ENCODE peak calls at places on chromosomes 11 and 22, in seven cellular contexts. E, R, U, Q, L, N and J are unnamed samples.

GRCh38 chr11:45289369-45289768 is 3.2 kb upstream of the SYT13 start:
- DNase-seq in E (peak; percentile 36), R (no peak), L (no peak), N (no peak), U (peak; percentile 5), Q (no peak), J (peak; percentile 29)

GRCh38 chr22:44891791-44892190 is 118.0 kb downstream of the PHF21B start:
- DNase-seq in Q (no peak), U (no peak), R (no peak), L (no peak), E (no peak), N (no peak), J (no peak)

GRCh38 chr11:45343988-45344387 is 57.8 kb upstream of the SYT13 start:
- DNase-seq in L (no peak), E (no peak), N (no peak), R (no peak), U (no peak), Q (no peak), J (no peak)

GRCh38 chr11:79062814-79063762 is 377.7 kb downstream of the TENM4 start:
- DNase-seq in R (peak; percentile 47), Q (no peak), L (peak; percentile 13), N (no peak), E (peak; percentile 48), U (no peak), J (no peak)

GRCh38 chr11:45087301-45087700 is 59.1 kb upstream of the PRDM11 start:
- DNase-seq in U (no peak), L (no peak), R (no peak), N (no peak), E (no peak), Q (peak; percentile 58), J (no peak)

GRCh38 chr11:44208976-44209603 is 100.8 kb downstream of the ALX4 start:
- DNase-seq in Q (no peak), L (no peak), E (no peak), N (no peak), R (no peak), U (no peak), J (no peak)

GRCh38 chr11:38553033-38553432 is 1955.0 kb upstream of the RAG2 start:
- DNase-seq in Q (no peak), R (no peak), U (no peak), E (no peak), L (no peak), N (no peak), J (no peak)

GRCh38 chr11:60887531-60887930 is 18.9 kb downstream of the PRPF19 start:
- DNase-seq in U (no peak), R (peak; percentile 44), Q (no peak), E (peak; percentile 57), L (peak; percentile 81), N (no peak), J (no peak)

GRCh38 chr22:42188808-42189447 is 58.3 kb upstream of the CYP2D6 start:
- DNase-seq in E (no peak), R (no peak), N (no peak), U (no peak), L (no peak), Q (no peak), J (no peak)

GRCh38 chr11:70420008-70420464 is 21.7 kb downstream of the CTTN start:
- DNase-seq in E (peak; percentile 32), U (no peak), N (peak; percentile 69), L (no peak), Q (peak; percentile 77), R (no peak), J (no peak)

GRCh38 chr11:115539844-115540243 is 35.6 kb upstream of the CADM1 start:
- DNase-seq in L (no peak), R (no peak), U (no peak), E (no peak), Q (no peak), N (no peak), J (no peak)

GRCh38 chr11:13338437-13339069 is 61.0 kb downstream of the BMAL1 start:
- DNase-seq in N (no peak), R (no peak), Q (no peak), U (peak; percentile 38), L (no peak), E (peak; percentile 70), J (no peak)

GRCh38 chr22:39707816-39708215 is 137.3 kb downstream of the CACNA1I start:
- DNase-seq in U (no peak), R (no peak), E (no peak), N (no peak), L (no peak), Q (no peak), J (no peak)

GRCh38 chr11:100731471-100731870 is 44.4 kb downstream of the ARHGAP42 start:
- DNase-seq in Q (no peak), L (no peak), E (no peak), R (no peak), N (no peak), U (no peak), J (no peak)

GRCh38 chr11:67558084-67558772 is 25.4 kb upstream of the GSTP1 start:
- DNase-seq in N (no peak), R (no peak), L (peak; percentile 77), E (peak; percentile 61), U (no peak), Q (peak; percentile 90), J (no peak)

GRCh38 chr11:76577199-76577920 is 93.2 kb downstream of the LRRC32 start:
- DNase-seq in R (no peak), E (peak; percentile 67), L (no peak), U (peak; percentile 18), N (peak; percentile 33), Q (peak; percentile 93), J (peak; percentile 53)

GRCh38 chr11:3359092-3359824 is 19.7 kb downstream of the ZNF195 start:
- DNase-seq in R (no peak), L (no peak), U (no peak), N (no peak), E (no peak), Q (no peak), J (no peak)
- H3K4me3 ChIP-seq in R (no peak overlapping the region), L (no peak overlapping the region), U (no peak overlapping the region), N (no peak overlapping the region), E (no peak overlapping the region), Q (no peak overlapping the region), J (no peak overlapping the region)

GRCh38 chr11:102830328-102830727 is 13.1 kb downstream of the MMP3 start:
- DNase-seq in E (peak; percentile 34), N (no peak), Q (no peak), L (no peak), R (no peak), U (no peak), J (no peak)

GRCh38 chr11:102832612-102833011 is 10.8 kb downstream of the MMP3 start:
- DNase-seq in Q (no peak), R (no peak), N (no peak), U (no peak), E (no peak), L (no peak), J (no peak)

GRCh38 chr11:102831709-102832492 is 11.5 kb downstream of the MMP3 start:
- DNase-seq in E (peak; percentile 30), R (no peak), Q (no peak), U (no peak), L (peak; percentile 6), N (no peak), J (no peak)

GRCh38 chr11:102829671-102830070 is 13.7 kb downstream of the MMP3 start:
- DNase-seq in R (no peak), N (no peak), Q (no peak), L (no peak), U (no peak), E (no peak), J (no peak)

DNA sequence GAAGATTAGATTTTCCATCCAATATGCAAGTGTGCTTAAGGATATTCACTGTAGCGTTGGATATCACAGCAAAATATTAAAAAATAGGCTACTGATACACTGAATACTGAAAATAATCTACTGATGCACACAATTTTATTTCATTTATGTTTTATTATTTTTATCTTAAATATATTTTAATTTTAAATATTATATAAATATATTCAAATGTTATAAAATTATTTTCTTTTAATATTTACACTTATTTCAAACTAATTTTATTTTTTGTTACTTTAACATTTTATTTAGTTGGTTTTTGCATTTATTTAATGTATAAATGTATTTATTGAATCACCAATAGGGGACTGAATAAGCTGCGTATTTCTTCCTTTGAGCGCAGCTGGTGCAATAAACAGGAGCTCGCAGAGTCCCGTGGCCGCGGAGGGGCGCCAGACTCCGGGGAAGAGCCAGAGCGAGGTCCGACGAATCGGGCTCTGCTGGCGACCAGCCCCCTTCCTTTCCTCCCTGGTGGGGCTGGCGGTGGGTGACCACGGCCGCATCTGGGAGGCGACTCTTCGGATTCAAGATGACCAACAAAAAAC is 12.2 kb downstream of the MMP3 start:
- DNase-seq in U (no peak), L (peak; percentile 63), Q (no peak), E (peak; percentile 55), N (no peak), R (no peak), J (no peak)
- H3K4me3 ChIP-seq in U (peak overlapping the region; percentile 51), L (no peak overlapping the region), Q (no peak overlapping the region), E (peak overlapping the region; percentile 41), N (no peak overlapping the region), R (no peak overlapping the region), J (peak overlapping the region; percentile 38)

GRCh38 chr11:120715239-120715638 is 203.7 kb downstream of the GRIK4 start:
- DNase-seq in E (peak; percentile 7), L (no peak), U (no peak), Q (no peak), R (no peak), N (no peak), J (no peak)
- H3K4me3 ChIP-seq in E (no peak overlapping the region), L (no peak overlapping the region), U (no peak overlapping the region), Q (peak overlapping the region; percentile 24), R (no peak overlapping the region), N (peak overlapping the region; percentile 22), J (no peak overlapping the region)

GRCh38 chr11:3161309-3161708 is 3.8 kb downstream of the OSBPL5 start:
- DNase-seq in N (peak; percentile 32), E (no peak), U (no peak), R (no peak), Q (peak; percentile 47), L (no peak), J (no peak)

GRCh38 chr11:3163241-3163981 is 1.7 kb downstream of the OSBPL5 start:
- DNase-seq in R (peak; percentile 16), N (no peak), U (no peak), L (no peak), Q (peak; percentile 27), E (no peak), J (no peak)

GRCh38 chr11:3161720-3162409 is 3.2 kb downstream of the OSBPL5 start:
- DNase-seq in Q (peak; percentile 22), U (no peak), E (no peak), L (no peak), N (peak; percentile 23), R (peak; percentile 5), J (no peak)

GRCh38 chr11:3164138-3164539 is 971 bp downstream of the OSBPL5 start:
- DNase-seq in N (peak; percentile 46), U (no peak), Q (peak; percentile 28), L (no peak), E (no peak), R (no peak), J (no peak)

DNA sequence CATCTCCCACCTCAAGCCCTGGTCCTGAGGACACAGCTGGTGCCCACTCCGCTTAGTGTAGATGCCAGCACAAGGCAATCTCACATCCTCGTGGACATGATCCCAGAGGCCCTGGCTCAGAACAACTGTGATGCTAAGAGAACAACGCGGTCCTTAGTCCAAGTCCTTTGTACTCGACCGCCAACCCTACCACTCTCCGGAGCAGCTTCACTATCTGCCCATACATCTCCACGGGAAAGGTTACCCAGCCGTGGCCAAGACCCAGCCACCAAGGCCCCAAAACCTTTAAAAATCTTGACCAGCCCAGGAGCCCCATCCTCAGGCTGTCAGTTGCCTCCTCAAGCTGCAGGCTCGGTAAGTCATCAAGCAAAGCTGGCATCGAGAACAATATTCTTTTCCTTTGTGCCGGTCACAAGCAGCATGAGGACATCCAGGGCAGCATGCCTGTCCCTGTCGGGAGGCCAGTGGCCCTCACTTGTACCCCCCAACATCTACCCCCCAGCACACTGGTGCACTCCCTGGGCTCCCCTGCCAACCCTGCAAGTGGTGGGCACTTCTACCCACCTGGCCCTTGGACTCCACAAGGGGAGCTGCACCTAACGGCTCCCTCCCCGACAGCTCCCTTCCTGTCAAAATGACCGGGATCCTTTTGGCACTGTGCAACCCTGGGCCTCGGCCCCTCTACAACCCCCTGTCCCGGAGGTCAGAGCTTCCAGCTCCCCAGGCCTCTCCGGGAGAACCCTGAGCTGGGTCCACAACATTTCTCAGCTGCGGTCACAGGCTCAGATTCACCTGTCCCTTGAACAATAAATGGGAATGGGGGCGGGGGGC is 2.5 kb downstream of the OSBPL5 start:
- DNase-seq in U (no peak), N (peak; percentile 26), L (no peak), Q (peak; percentile 20), E (no peak), R (peak; percentile 8), J (no peak)
- H3K4me3 ChIP-seq in U (no peak overlapping the region), N (no peak overlapping the region), L (no peak overlapping the region), Q (no peak overlapping the region), E (peak overlapping the region; percentile 86), R (no peak overlapping the region), J (no peak overlapping the region)